ENCODE peak calls at places on chromosomes 1 and 21, in ten cellular contexts. L is CD4-positive, CD25-positive, alpha-beta regulatory T cell; B is GOT3; M is amygdala; E is NCI-H2029; J is heart left ventricle; Q is GM03348; R is HuH-7.5; N is dermis blood vessel endothelial cell; F is Daoy. I is an unnamed sample.

GRCh38 chr1:176469450-176469985 is 6.5 kb downstream of the PAPPA2 start:
- DNase-seq in Q (peak; percentile 11), F (no peak), N (no peak), E (no peak), L (no peak), M (no peak), J (no peak), B (no peak), R (no peak), I (no peak)

GRCh38 chr1:21216835-21217811 is 40.4 kb upstream of the EIF4G3 start:
- DNase-seq in J (no peak), B (no peak), R (peak; percentile 35), E (peak; percentile 7), N (peak; percentile 76), M (no peak), Q (peak; percentile 58), F (peak; percentile 57), L (peak; percentile 71), I (peak; percentile 86)

GRCh38 chr21:35775778-35776515 is 284.4 kb downstream of the SETD4 start:
- DNase-seq in F (no peak), E (no peak), R (no peak), B (no peak), N (no peak), M (no peak), J (no peak), Q (no peak), L (no peak), I (no peak)

GRCh38 chr1:109275706-109276345 is 7.1 kb downstream of the PSRC1 start:
- DNase-seq in N (no peak), R (no peak), B (no peak), Q (no peak), E (no peak), M (no peak), L (no peak), J (no peak), F (peak; percentile 89), I (no peak)

GRCh38 chr1:57307382-57307781 is 116.5 kb downstream of the DAB1 start:
- DNase-seq in F (peak; percentile 49), B (no peak), J (no peak), L (peak; percentile 95), M (no peak), E (peak; percentile 65), R (no peak), Q (no peak), N (no peak), I (no peak)

GRCh38 chr1:41578712-41579335 is 94.3 kb upstream of the EDN2 start:
- DNase-seq in N (peak; percentile 52), Q (peak; percentile 33), F (no peak), L (peak; percentile 13), M (no peak), E (peak; percentile 64), R (no peak), B (no peak), J (no peak), I (no peak)

GRCh38 chr1:177546346-177546745 is 375.6 kb downstream of the BRINP2 start:
- DNase-seq in E (no peak), B (no peak), Q (no peak), R (no peak), M (no peak), N (no peak), J (no peak), F (no peak), L (no peak), I (no peak)

GRCh38 chr1:96313216-96313615 is 408.4 kb upstream of the PTBP2 start:
- DNase-seq in E (no peak), L (no peak), Q (peak; percentile 32), N (peak; percentile 2), J (no peak), R (no peak), M (no peak), B (no peak), F (peak; percentile 56), I (no peak)

GRCh38 chr1:9946315-9946714 is 3.0 kb downstream of the NMNAT1 start:
- DNase-seq in F (no peak), M (no peak), E (no peak), R (no peak), B (no peak), L (no peak), N (no peak), Q (no peak), J (no peak), I (no peak)

GRCh38 chr1:218371927-218372672 is 27.0 kb downstream of the TGFB2 start:
- DNase-seq in M (no peak), B (no peak), N (peak; percentile 44), E (peak; percentile 62), F (no peak), J (no peak), L (no peak), Q (peak; percentile 63), R (no peak), I (no peak)

GRCh38 chr1:68970571-68970970 is 473.7 kb upstream of the DEPDC1 start:
- DNase-seq in Q (no peak), M (no peak), E (no peak), B (no peak), N (no peak), R (no peak), F (no peak), L (no peak), J (no peak), I (no peak)

GRCh38 chr1:56797079-56797685 is 22.0 kb downstream of the FYB2 start:
- DNase-seq in B (no peak), J (peak; percentile 43), N (no peak), Q (no peak), M (no peak), R (no peak), E (peak; percentile 99), L (no peak), F (peak; percentile 32), I (no peak)

GRCh38 chr1:2213576-2214505 is 14.3 kb upstream of the SKI start:
- DNase-seq in B (no peak), R (no peak), F (peak; percentile 66), J (peak; percentile 90), E (no peak), M (no peak), Q (peak; percentile 86), L (no peak), N (peak; percentile 56), I (peak; percentile 84)

GRCh38 chr1:226274138-226274537 is 34.8 kb downstream of the LIN9 start:
- DNase-seq in L (no peak), R (no peak), E (no peak), Q (no peak), N (peak; percentile 10), M (no peak), F (no peak), B (no peak), J (no peak), I (no peak)

GRCh38 chr1:179083031-179083345 is 1.1 kb downstream of the TOR3A start:
- DNase-seq in F (no peak), Q (peak; percentile 47), R (no peak), E (no peak), N (no peak), J (no peak), B (no peak), L (peak; percentile 41), M (no peak), I (no peak)

GRCh38 chr1:211379446-211379845 is 52.8 kb downstream of the TRAF5 start:
- DNase-seq in Q (no peak), M (no peak), F (no peak), B (no peak), E (no peak), R (no peak), L (no peak), N (no peak), J (no peak), I (no peak)

GRCh38 chr1:12712929-12713328 is 3.0 kb upstream of the AADACL3 start:
- DNase-seq in J (no peak), Q (no peak), N (no peak), E (no peak), M (no peak), B (no peak), F (no peak), L (no peak), R (no peak), I (no peak)

GRCh38 chr1:212477014-212477679 is 44.4 kb downstream of the NENF start:
- DNase-seq in E (peak; percentile 80), N (peak; percentile 92), F (peak; percentile 85), R (peak; percentile 69), M (peak; percentile 41), Q (peak; percentile 91), B (peak; percentile 33), J (peak; percentile 84), L (peak; percentile 78), I (peak; percentile 94)

GRCh38 chr1:166418344-166418895 is 251.6 kb upstream of the FAM78B start:
- DNase-seq in Q (no peak), J (no peak), B (no peak), L (no peak), E (no peak), R (no peak), N (no peak), F (no peak), M (no peak), I (no peak)

GRCh38 chr1:164611754-164612642 is 53.0 kb downstream of the PBX1 start:
- DNase-seq in R (peak; percentile 63), F (peak; percentile 94), M (no peak), B (no peak), E (peak; percentile 82), L (no peak), Q (peak; percentile 30), N (peak; percentile 15), J (no peak), I (no peak)

GRCh38 chr1:200275415-200275814 is 134.4 kb downstream of the ZNF281 start:
- DNase-seq in B (no peak), F (no peak), E (no peak), J (no peak), Q (no peak), N (no peak), R (no peak), L (no peak), M (no peak), I (no peak)

GRCh38 chr1:55040083-55040952 is 970 bp downstream of the PCSK9 start:
- DNase-seq in L (no peak), J (no peak), N (no peak), M (no peak), F (no peak), R (no peak), Q (peak; percentile 44), E (no peak), B (no peak), I (no peak)

GRCh38 chr1:10339815-10340214 is 59.0 kb upstream of the PGD start:
- DNase-seq in N (peak; percentile 92), M (peak; percentile 16), B (no peak), L (no peak), F (peak; percentile 83), R (no peak), J (peak; percentile 68), Q (peak; percentile 39), E (no peak), I (peak; percentile 94)

GRCh38 chr21:38863291-38863690 is 57.6 kb downstream of the ETS2 start:
- DNase-seq in J (no peak), B (no peak), F (no peak), L (no peak), E (no peak), N (no peak), R (no peak), Q (no peak), M (no peak), I (no peak)

I was measured in head of caudate nucleus.